ENCODE peak calls at places on chromosomes 5 and 9, in four cellular contexts. M is HFFc6; B is activated T-cell treated with anti-CD3 and anti-CD28 coated beads, Interleukin-2, amount 50 U/mL, for 72 hours; S is CD4-positive, alpha-beta memory T cell. O is an unnamed sample.

GRCh38 chr5:180601591-180602480 is 10.5 kb upstream of the SCGB3A1 start:
- DNase-seq in M (no peak), B (no peak), S (no peak), O (no peak)

GRCh38 chr5:125036494-125036893 is 290.1 kb upstream of the ZNF608 start:
- DNase-seq in M (no peak), S (no peak), B (no peak), O (no peak)

GRCh38 chr5:103918668-103919367 is 356.2 kb upstream of the NUDT12 start:
- DNase-seq in S (no peak), M (no peak), B (no peak), O (peak)

GRCh38 chr9:116096853-116097252 is 56.7 kb upstream of the PAPPA start:
- DNase-seq in B (no peak), M (no peak), S (no peak), O (no peak)

GRCh38 chr5:14199902-14200301 is 56.8 kb downstream of the TRIO start:
- DNase-seq in M (no peak), B (no peak), S (no peak), O (peak)

GRCh38 chr9:125748511-125749099 is 1.4 kb downstream of the PBX3 start:
- DNase-seq in M (no peak), S (no peak), B (peak), O (no peak)

GRCh38 chr5:175797521-175798038 is 73.8 kb upstream of the CPLX2 start:
- DNase-seq in S (no peak), B (no peak), M (no peak), O (no peak)

GRCh38 chr5:127944125-127944524 is 139.4 kb upstream of the SLC12A2 start:
- DNase-seq in M (no peak), B (no peak), S (no peak), O (no peak)

GRCh38 chr5:56606202-56606601 is 209.1 kb upstream of the MAP3K1 start:
- DNase-seq in S (no peak), B (no peak), M (no peak), O (no peak)

GRCh38 chr5:15020731-15021130 is 149.2 kb upstream of the ANKH start:
- DNase-seq in M (no peak), S (no peak), B (no peak), O (no peak)

GRCh38 chr9:127942152-127943010 is 4.7 kb upstream of the DPM2 start:
- DNase-seq in M (peak), S (peak), B (peak), O (peak)

GRCh38 chr5:175347931-175348330 is 96.1 kb downstream of the DRD1 start:
- DNase-seq in B (no peak), S (no peak), M (no peak), O (no peak)

GRCh38 chr9:95852059-95853032 is 23.1 kb upstream of the ERCC6L2 start:
- DNase-seq in B (peak), S (no peak), M (peak), O (peak)

GRCh38 chr9:137276757-137277328 is 683 bp upstream of the TOR4A start:
- DNase-seq in S (no peak), M (peak), B (no peak), O (no peak)

GRCh38 chr9:88659126-88659525 is 124.1 kb downstream of the NXNL2 start:
- DNase-seq in S (no peak), B (no peak), M (no peak), O (no peak)